ENCODE peak calls at places on chromosomes 12 and 14, in seven cellular contexts. One of them, this sample, is unnamed.

GRCh38 chr14:38202444-38203191 is 5.1 kb upstream of the SSTR1 start:
- DNase-seq in fibroblast of lung: no peak
- DNase-seq in tibial artery: no peak
- DNase-seq in PC-3: no peak
- DNase-seq in A549: no peak
- DNase-seq in lung: no peak
- DNase-seq in MM.1S: no peak
- DNase-seq in this sample: no peak

GRCh38 chr12:64544371-64544770 is 65.9 kb upstream of the RASSF3 start:
- DNase-seq in MM.1S: no peak
- DNase-seq in fibroblast of lung: no peak
- DNase-seq in PC-3: no peak
- DNase-seq in tibial artery: no peak
- DNase-seq in lung: no peak
- DNase-seq in A549: no peak
- DNase-seq in this sample: no peak

GRCh38 chr14:94101748-94102147 is 8.8 kb upstream of the IFI27 start:
- DNase-seq in lung: no peak
- DNase-seq in MM.1S: no peak
- DNase-seq in tibial artery: no peak
- DNase-seq in A549: no peak
- DNase-seq in PC-3: no peak
- DNase-seq in fibroblast of lung: no peak
- DNase-seq in this sample: no peak

GRCh38 chr12:112162261-112162790 is 37.0 kb downstream of the TRAFD1 start:
- DNase-seq in tibial artery: peak; percentile 40
- DNase-seq in A549: no peak
- DNase-seq in lung: no peak
- DNase-seq in MM.1S: no peak
- DNase-seq in PC-3: no peak
- DNase-seq in fibroblast of lung: no peak
- DNase-seq in this sample: no peak

GRCh38 chr12:64229796-64230195 is 7.7 kb upstream of the KICS2 start:
- DNase-seq in fibroblast of lung: no peak
- DNase-seq in tibial artery: no peak
- DNase-seq in lung: no peak
- DNase-seq in A549: no peak
- DNase-seq in MM.1S: no peak
- DNase-seq in PC-3: no peak
- DNase-seq in this sample: no peak

GRCh38 chr14:104650057-104650980 is 39.1 kb upstream of the INF2 start:
- DNase-seq in fibroblast of lung: peak; percentile 48
- DNase-seq in A549: peak; percentile 82
- DNase-seq in PC-3: peak; percentile 59
- DNase-seq in MM.1S: no peak
- DNase-seq in tibial artery: peak; percentile 83
- DNase-seq in lung: peak; percentile 49
- DNase-seq in this sample: peak; percentile 86

GRCh38 chr12:29616664-29617409 is 119.4 kb upstream of the OVCH1 start:
- DNase-seq in tibial artery: no peak
- DNase-seq in fibroblast of lung: peak; percentile 86
- DNase-seq in A549: no peak
- DNase-seq in lung: no peak
- DNase-seq in PC-3: peak; percentile 87
- DNase-seq in MM.1S: no peak
- DNase-seq in this sample: no peak

GRCh38 chr14:66649515-66649914 is 141.6 kb downstream of the GPHN start:
- DNase-seq in tibial artery: no peak
- DNase-seq in fibroblast of lung: no peak
- DNase-seq in A549: no peak
- DNase-seq in PC-3: no peak
- DNase-seq in MM.1S: no peak
- DNase-seq in lung: no peak
- DNase-seq in this sample: no peak

GRCh38 chr14:50801706-50802105 is 29.3 kb downstream of the NIN start:
- DNase-seq in A549: no peak
- DNase-seq in tibial artery: no peak
- DNase-seq in lung: no peak
- DNase-seq in MM.1S: no peak
- DNase-seq in fibroblast of lung: peak; percentile 42
- DNase-seq in PC-3: peak; percentile 68
- DNase-seq in this sample: no peak

GRCh38 chr14:101193126-101193844 is 289.8 kb upstream of the RTL1 start:
- DNase-seq in tibial artery: no peak
- DNase-seq in MM.1S: no peak
- DNase-seq in PC-3: no peak
- DNase-seq in lung: no peak
- DNase-seq in A549: no peak
- DNase-seq in fibroblast of lung: no peak
- DNase-seq in this sample: no peak

GRCh38 chr14:58749066-58749669 is 111.4 kb downstream of the DACT1 start:
- DNase-seq in A549: peak; percentile 17
- DNase-seq in PC-3: peak; percentile 100
- DNase-seq in MM.1S: peak; percentile 27
- DNase-seq in lung: no peak
- DNase-seq in fibroblast of lung: peak; percentile 95
- DNase-seq in tibial artery: peak; percentile 65
- DNase-seq in this sample: peak; percentile 66

GRCh38 chr14:101226265-101226602 is 322.7 kb upstream of the RTL1 start:
- DNase-seq in A549: no peak
- DNase-seq in fibroblast of lung: no peak
- DNase-seq in lung: no peak
- DNase-seq in tibial artery: no peak
- DNase-seq in PC-3: no peak
- DNase-seq in MM.1S: no peak
- DNase-seq in this sample: no peak

GRCh38 chr14:92225731-92226130 is 97.2 kb upstream of the SLC24A4 start:
- DNase-seq in A549: no peak
- DNase-seq in fibroblast of lung: peak; percentile 4
- DNase-seq in MM.1S: no peak
- DNase-seq in PC-3: no peak
- DNase-seq in lung: no peak
- DNase-seq in tibial artery: no peak
- DNase-seq in this sample: no peak

GRCh38 chr12:74321381-74321780 is 216.3 kb upstream of the ATXN7L3B start:
- DNase-seq in PC-3: no peak
- DNase-seq in A549: no peak
- DNase-seq in tibial artery: no peak
- DNase-seq in fibroblast of lung: no peak
- DNase-seq in MM.1S: no peak
- DNase-seq in lung: no peak
- DNase-seq in this sample: no peak

GRCh38 chr14:90871605-90872233 is 55.5 kb upstream of the TTC7B start:
- DNase-seq in MM.1S: no peak
- DNase-seq in A549: no peak
- DNase-seq in fibroblast of lung: peak; percentile 49
- DNase-seq in PC-3: peak; percentile 76
- DNase-seq in tibial artery: no peak
- DNase-seq in lung: no peak
- DNase-seq in this sample: no peak

GRCh38 chr12:6700646-6701051 is at the start of gene PIANP:
- DNase-seq in fibroblast of lung: no peak
- DNase-seq in A549: peak; percentile 30
- DNase-seq in tibial artery: no peak
- DNase-seq in MM.1S: no peak
- DNase-seq in PC-3: no peak
- DNase-seq in lung: no peak
- DNase-seq in this sample: peak; percentile 77

GRCh38 chr14:77485901-77486678 is 12.5 kb downstream of the ISM2 start:
- DNase-seq in fibroblast of lung: no peak
- DNase-seq in tibial artery: no peak
- DNase-seq in PC-3: peak; percentile 46
- DNase-seq in A549: peak; percentile 39
- DNase-seq in MM.1S: no peak
- DNase-seq in lung: no peak
- DNase-seq in this sample: no peak

GRCh38 chr12:75208851-75209781 is 523 bp downstream of the KCNC2 start:
- DNase-seq in tibial artery: no peak
- DNase-seq in MM.1S: no peak
- DNase-seq in fibroblast of lung: peak; percentile 36
- DNase-seq in A549: no peak
- DNase-seq in lung: no peak
- DNase-seq in PC-3: no peak
- DNase-seq in this sample: peak; percentile 68

GRCh38 chr14:37596790-37597189 is 1.4 kb downstream of the TTC6 start:
- DNase-seq in A549: no peak
- DNase-seq in MM.1S: no peak
- DNase-seq in fibroblast of lung: no peak
- DNase-seq in PC-3: peak; percentile 21
- DNase-seq in tibial artery: no peak
- DNase-seq in lung: no peak
- DNase-seq in this sample: no peak

GRCh38 chr12:79023261-79023660 is 158.7 kb downstream of the SYT1 start:
- DNase-seq in MM.1S: no peak
- DNase-seq in A549: no peak
- DNase-seq in lung: no peak
- DNase-seq in PC-3: no peak
- DNase-seq in tibial artery: no peak
- DNase-seq in fibroblast of lung: peak; percentile 16
- DNase-seq in this sample: no peak

GRCh38 chr12:14777271-14777670 is 26.0 kb downstream of the WBP11 start:
- DNase-seq in lung: no peak
- DNase-seq in PC-3: peak; percentile 86
- DNase-seq in A549: no peak
- DNase-seq in tibial artery: no peak
- DNase-seq in fibroblast of lung: no peak
- DNase-seq in MM.1S: no peak
- DNase-seq in this sample: peak; percentile 25

GRCh38 chr12:12736759-12737676 is 19.9 kb downstream of the CDKN1B start:
- DNase-seq in lung: no peak
- DNase-seq in PC-3: peak; percentile 58
- DNase-seq in A549: peak; percentile 50
- DNase-seq in tibial artery: no peak
- DNase-seq in fibroblast of lung: peak; percentile 69
- DNase-seq in MM.1S: peak; percentile 56
- DNase-seq in this sample: peak; percentile 57
- H3K4me3 ChIP-seq in lung: no peak overlapping the region
- H3K4me3 ChIP-seq in PC-3: no peak overlapping the region
- H3K4me3 ChIP-seq in A549: no peak overlapping the region
- H3K4me3 ChIP-seq in tibial artery: no peak overlapping the region
- H3K4me3 ChIP-seq in fibroblast of lung: no peak overlapping the region
- H3K4me3 ChIP-seq in MM.1S: peak overlapping the region; percentile 7
- H3K4me3 ChIP-seq in this sample: no peak overlapping the region

DNA sequence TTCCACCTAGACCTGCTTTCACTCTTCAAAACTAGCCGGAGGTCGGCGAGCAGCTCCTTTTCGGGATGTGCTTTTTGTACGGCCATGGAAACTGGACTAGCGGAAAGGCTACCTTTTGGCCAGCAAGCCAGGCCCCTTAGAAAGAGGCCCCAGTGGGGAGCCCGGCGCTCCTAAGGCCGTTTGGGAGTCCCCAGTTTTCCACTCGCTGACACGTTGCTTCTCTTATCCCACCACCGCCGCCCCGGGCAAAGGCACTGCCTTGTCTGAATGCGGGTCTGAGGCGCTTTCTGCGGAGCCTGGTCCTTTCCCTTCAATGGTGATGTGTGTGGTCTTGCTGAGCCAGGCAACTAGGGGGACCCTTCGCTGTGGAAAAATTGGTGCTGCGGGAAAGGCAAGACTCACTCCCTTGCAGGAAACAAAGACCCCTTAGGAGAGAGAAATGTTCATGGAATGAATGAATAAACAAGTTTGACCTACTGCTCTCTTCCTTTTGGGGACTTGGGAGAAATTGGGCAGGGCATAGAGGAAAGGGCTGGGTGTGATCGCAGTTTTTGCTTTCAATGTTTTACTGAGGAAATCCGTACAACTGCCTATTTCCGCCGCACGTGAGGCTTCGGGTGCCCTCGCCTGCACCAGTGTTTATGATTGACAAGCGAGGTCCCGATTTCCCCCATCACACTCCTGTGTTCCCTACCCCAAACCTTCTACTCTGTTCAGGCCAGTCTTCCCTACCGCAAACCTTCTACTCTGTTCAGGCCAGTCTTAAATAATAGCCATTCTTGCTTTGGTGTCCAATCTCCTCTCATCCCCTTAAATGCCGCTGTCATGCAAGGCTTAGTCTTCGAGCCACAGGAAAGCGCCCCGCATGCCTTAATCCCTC is 970 bp upstream of the SLC38A2 start:
- DNase-seq in tibial artery: peak; percentile 82
- DNase-seq in fibroblast of lung: peak; percentile 71
- DNase-seq in A549: peak; percentile 68
- DNase-seq in PC-3: peak; percentile 42
- DNase-seq in MM.1S: peak; percentile 53
- DNase-seq in lung: peak; percentile 39
- DNase-seq in this sample: peak; percentile 72
- TF ChIP-seq CTCF in tibial artery: no peak
- TF ChIP-seq CTCF in fibroblast of lung: peak; percentile 43
- TF ChIP-seq CTCF in A549: no peak
- TF ChIP-seq CTCF in PC-3: no peak
- TF ChIP-seq CTCF in MM.1S: no peak
- TF ChIP-seq CTCF in lung: no peak
- TF ChIP-seq CTCF in this sample: peak; percentile 25

DNA sequence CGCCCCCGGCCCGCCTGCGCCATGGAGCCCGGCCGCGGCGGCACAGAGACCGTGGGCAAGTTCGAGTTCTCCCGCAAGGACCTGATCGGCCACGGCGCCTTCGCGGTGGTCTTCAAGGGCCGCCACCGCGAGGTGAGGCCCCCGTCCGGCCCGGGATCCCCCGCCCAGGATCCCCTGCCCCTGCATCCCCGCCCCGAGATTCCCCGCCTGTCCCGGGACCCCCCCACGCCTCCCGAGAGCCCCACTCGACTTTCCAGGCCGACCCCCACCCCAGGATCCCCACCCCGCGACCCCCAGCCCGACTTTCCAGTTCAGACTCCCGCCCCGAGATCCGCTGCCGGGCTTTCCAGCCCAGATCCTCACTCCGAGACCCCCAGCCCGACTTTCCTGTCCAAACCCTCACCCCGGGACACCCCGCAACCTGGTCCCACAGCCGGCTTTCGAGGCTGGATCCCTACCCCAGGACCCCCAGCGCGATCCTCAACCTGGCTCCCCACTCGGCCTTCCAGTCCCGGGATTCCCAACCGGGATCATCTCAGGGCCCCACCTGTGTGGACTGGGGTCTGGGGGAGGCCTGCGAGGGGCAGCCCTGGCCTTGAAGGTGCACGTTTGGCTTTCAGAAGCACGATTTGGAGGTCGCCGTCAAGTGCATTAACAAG is 688 bp downstream of the ULK1 start:
- DNase-seq in MM.1S: no peak
- DNase-seq in tibial artery: peak; percentile 74
- DNase-seq in A549: no peak
- DNase-seq in fibroblast of lung: no peak
- DNase-seq in lung: no peak
- DNase-seq in PC-3: no peak
- DNase-seq in this sample: peak; percentile 27
- H3K27ac ChIP-seq in MM.1S: peak overlapping the region; percentile 67
- H3K27ac ChIP-seq in tibial artery: peak overlapping the region; percentile 95
- H3K27ac ChIP-seq in A549: peak overlapping the region; percentile 99
- H3K27ac ChIP-seq in fibroblast of lung: peak overlapping the region; percentile 91
- H3K27ac ChIP-seq in lung: peak overlapping the region; percentile 98
- H3K27ac ChIP-seq in PC-3: peak overlapping the region; percentile 88
- H3K27ac ChIP-seq in this sample: peak overlapping the region; percentile 96

GRCh38 chr12:50618864-50619609 is 114.3 kb downstream of the DIP2B start:
- DNase-seq in A549: no peak
- DNase-seq in PC-3: peak; percentile 68
- DNase-seq in fibroblast of lung: peak; percentile 45
- DNase-seq in tibial artery: no peak
- DNase-seq in MM.1S: no peak
- DNase-seq in lung: no peak
- DNase-seq in this sample: peak; percentile 67
- H3K4me3 ChIP-seq in A549: no peak overlapping the region
- H3K4me3 ChIP-seq in PC-3: no peak overlapping the region
- H3K4me3 ChIP-seq in fibroblast of lung: no peak overlapping the region
- H3K4me3 ChIP-seq in tibial artery: no peak overlapping the region
- H3K4me3 ChIP-seq in MM.1S: no peak overlapping the region
- H3K4me3 ChIP-seq in lung: no peak overlapping the region
- H3K4me3 ChIP-seq in this sample: no peak overlapping the region

GRCh38 chr14:56715938-56716337 is 94.3 kb downstream of the OTX2 start:
- DNase-seq in tibial artery: no peak
- DNase-seq in lung: no peak
- DNase-seq in fibroblast of lung: no peak
- DNase-seq in MM.1S: no peak
- DNase-seq in PC-3: no peak
- DNase-seq in A549: no peak
- DNase-seq in this sample: no peak
- TF ChIP-seq CTCF in tibial artery: no peak
- TF ChIP-seq CTCF in lung: no peak
- TF ChIP-seq CTCF in fibroblast of lung: no peak
- TF ChIP-seq CTCF in MM.1S: no peak
- TF ChIP-seq CTCF in PC-3: peak; percentile 57
- TF ChIP-seq CTCF in A549: no peak
- TF ChIP-seq CTCF in this sample: no peak